ENCODE peak calls at places on chromosomes 6 and 20, in seven cellular contexts. One of them, this sample, is unnamed. For H3K4me1, the result is how much of the 10 kb centered on the place peaks cover.

GRCh38 chr6:89582669-89583325 is 55.8 kb downstream of the LYRM2 start:
- DNase-seq in SJSA1: no peak
- DNase-seq in Peyer's patch: no peak
- DNase-seq in MM.1S: no peak
- DNase-seq in right cardiac atrium: no peak
- DNase-seq in spleen: no peak
- DNase-seq in stomach: no peak
- DNase-seq in this sample: no peak

GRCh38 chr6:72748759-72749158 is 126.9 kb downstream of the KCNQ5 start:
- DNase-seq in Peyer's patch: no peak
- DNase-seq in SJSA1: peak
- DNase-seq in spleen: no peak
- DNase-seq in MM.1S: no peak
- DNase-seq in right cardiac atrium: no peak
- DNase-seq in stomach: no peak
- DNase-seq in this sample: no peak

GRCh38 chr6:164927288-164928040 is 381.9 kb downstream of the C6orf118 start:
- DNase-seq in SJSA1: peak
- DNase-seq in spleen: peak
- DNase-seq in stomach: peak
- DNase-seq in right cardiac atrium: peak
- DNase-seq in MM.1S: peak
- DNase-seq in Peyer's patch: peak
- DNase-seq in this sample: peak

GRCh38 chr6:140208286-140208685 is 833.8 kb upstream of the CITED2 start:
- DNase-seq in spleen: no peak
- DNase-seq in Peyer's patch: no peak
- DNase-seq in stomach: no peak
- DNase-seq in SJSA1: no peak
- DNase-seq in MM.1S: no peak
- DNase-seq in right cardiac atrium: no peak
- DNase-seq in this sample: no peak

GRCh38 chr20:46494077-46494476 is 19.3 kb downstream of the ZNF334 start:
- DNase-seq in stomach: no peak
- DNase-seq in SJSA1: no peak
- DNase-seq in spleen: no peak
- DNase-seq in right cardiac atrium: no peak
- DNase-seq in Peyer's patch: no peak
- DNase-seq in MM.1S: no peak
- DNase-seq in this sample: no peak

GRCh38 chr6:38695227-38695900 is 7.6 kb downstream of the GLO1 start:
- DNase-seq in stomach: no peak
- DNase-seq in Peyer's patch: no peak
- DNase-seq in SJSA1: no peak
- DNase-seq in spleen: no peak
- DNase-seq in MM.1S: no peak
- DNase-seq in right cardiac atrium: no peak
- DNase-seq in this sample: no peak

GRCh38 chr20:49581482-49581881 is 13.5 kb upstream of the PTGIS start:
- DNase-seq in SJSA1: no peak
- DNase-seq in right cardiac atrium: no peak
- DNase-seq in spleen: no peak
- DNase-seq in MM.1S: no peak
- DNase-seq in stomach: no peak
- DNase-seq in Peyer's patch: no peak
- DNase-seq in this sample: no peak

GRCh38 chr6:168934856-168935627 is 318.6 kb downstream of the THBS2 start:
- DNase-seq in spleen: no peak
- DNase-seq in stomach: no peak
- DNase-seq in Peyer's patch: no peak
- DNase-seq in SJSA1: no peak
- DNase-seq in MM.1S: no peak
- DNase-seq in right cardiac atrium: no peak
- DNase-seq in this sample: no peak

GRCh38 chr6:163554663-163555062 is 140.1 kb downstream of the QKI start:
- DNase-seq in right cardiac atrium: peak
- DNase-seq in spleen: peak
- DNase-seq in stomach: peak
- DNase-seq in SJSA1: peak
- DNase-seq in MM.1S: peak
- DNase-seq in Peyer's patch: peak
- DNase-seq in this sample: peak

GRCh38 chr6:167974644-167975344 is 22.7 kb upstream of the KIF25 start:
- DNase-seq in SJSA1: peak
- DNase-seq in MM.1S: no peak
- DNase-seq in spleen: no peak
- DNase-seq in stomach: no peak
- DNase-seq in Peyer's patch: no peak
- DNase-seq in right cardiac atrium: no peak
- DNase-seq in this sample: no peak

GRCh38 chr20:34776177-34776576 is 49.3 kb downstream of the NCOA6 start:
- DNase-seq in spleen: no peak
- DNase-seq in MM.1S: no peak
- DNase-seq in SJSA1: no peak
- DNase-seq in right cardiac atrium: no peak
- DNase-seq in stomach: no peak
- DNase-seq in Peyer's patch: no peak
- DNase-seq in this sample: peak

GRCh38 chr6:20875369-20875963 is 341.2 kb downstream of the CDKAL1 start:
- DNase-seq in spleen: no peak
- DNase-seq in SJSA1: peak
- DNase-seq in right cardiac atrium: no peak
- DNase-seq in Peyer's patch: no peak
- DNase-seq in MM.1S: no peak
- DNase-seq in stomach: no peak
- DNase-seq in this sample: peak

GRCh38 chr6:2426561-2427340 is 181.3 kb upstream of the GMDS start:
- DNase-seq in MM.1S: no peak
- DNase-seq in right cardiac atrium: no peak
- DNase-seq in stomach: no peak
- DNase-seq in SJSA1: peak
- DNase-seq in Peyer's patch: no peak
- DNase-seq in spleen: no peak
- DNase-seq in this sample: no peak

GRCh38 chr20:52200870-52201269 is 9.3 kb upstream of the ZFP64 start:
- DNase-seq in spleen: no peak
- DNase-seq in SJSA1: no peak
- DNase-seq in stomach: no peak
- DNase-seq in MM.1S: no peak
- DNase-seq in Peyer's patch: no peak
- DNase-seq in right cardiac atrium: no peak
- DNase-seq in this sample: no peak

GRCh38 chr6:143176090-143177021 is 115.7 kb downstream of the AIG1 start:
- DNase-seq in spleen: no peak
- DNase-seq in Peyer's patch: no peak
- DNase-seq in stomach: no peak
- DNase-seq in right cardiac atrium: no peak
- DNase-seq in SJSA1: peak
- DNase-seq in MM.1S: no peak
- DNase-seq in this sample: peak

GRCh38 chr6:25053875-25054371 is 118.2 kb upstream of the RIPOR2 start:
- DNase-seq in stomach: no peak
- DNase-seq in Peyer's patch: no peak
- DNase-seq in spleen: no peak
- DNase-seq in SJSA1: no peak
- DNase-seq in MM.1S: no peak
- DNase-seq in right cardiac atrium: no peak
- DNase-seq in this sample: no peak

GRCh38 chr20:62776692-62777527 is 19.4 kb upstream of the MRGBP start:
- DNase-seq in spleen: peak
- DNase-seq in MM.1S: peak
- DNase-seq in right cardiac atrium: no peak
- DNase-seq in stomach: peak
- DNase-seq in SJSA1: no peak
- DNase-seq in Peyer's patch: peak
- DNase-seq in this sample: no peak
- H3K4me1 ChIP-seq in spleen: half or more
- H3K4me1 ChIP-seq in MM.1S: under half
- H3K4me1 ChIP-seq in right cardiac atrium: under half
- H3K4me1 ChIP-seq in stomach: under half
- H3K4me1 ChIP-seq in SJSA1: under half
- H3K4me1 ChIP-seq in Peyer's patch: under half
- H3K4me1 ChIP-seq in this sample: under half

DNA sequence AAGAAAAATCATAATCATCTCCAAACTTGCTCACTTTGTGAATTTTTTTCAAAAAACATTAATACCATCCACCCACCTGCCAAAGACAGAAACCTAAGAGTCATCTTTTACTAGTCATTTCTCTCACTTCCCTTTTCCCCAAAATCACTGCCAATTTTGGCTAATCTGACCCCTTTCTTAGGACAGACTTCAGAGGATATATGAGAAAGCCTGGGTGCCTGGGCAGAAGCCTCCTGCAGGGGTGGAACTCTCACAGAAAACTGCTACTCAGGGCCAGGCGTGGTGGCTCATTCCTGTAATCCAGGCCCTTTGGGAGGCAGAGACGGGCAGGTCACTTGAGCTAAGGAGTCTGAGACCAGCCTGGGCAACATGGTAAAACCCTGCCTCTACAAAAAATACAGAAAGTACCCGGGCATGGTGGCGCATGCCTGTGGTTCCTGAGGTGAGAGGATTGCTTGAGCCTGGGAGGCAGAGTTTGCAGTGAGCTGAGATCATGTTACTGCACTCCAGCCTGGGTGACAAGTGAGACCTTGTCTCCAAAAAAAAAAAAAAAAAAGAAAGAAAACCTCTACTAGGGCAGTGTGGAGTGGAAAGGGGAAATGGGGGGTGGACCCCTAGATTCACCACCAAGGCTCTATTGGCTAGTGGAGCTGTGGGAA is 3.8 kb downstream of the DEK start:
- DNase-seq in SJSA1: peak
- DNase-seq in Peyer's patch: no peak
- DNase-seq in spleen: no peak
- DNase-seq in stomach: no peak
- DNase-seq in MM.1S: peak
- DNase-seq in right cardiac atrium: peak
- DNase-seq in this sample: no peak
- H3K27ac ChIP-seq in SJSA1: peak
- H3K27ac ChIP-seq in Peyer's patch: no peak
- H3K27ac ChIP-seq in spleen: no peak
- H3K27ac ChIP-seq in stomach: peak
- H3K27ac ChIP-seq in MM.1S: peak
- H3K27ac ChIP-seq in right cardiac atrium: peak
- H3K27ac ChIP-seq in this sample: no peak

DNA sequence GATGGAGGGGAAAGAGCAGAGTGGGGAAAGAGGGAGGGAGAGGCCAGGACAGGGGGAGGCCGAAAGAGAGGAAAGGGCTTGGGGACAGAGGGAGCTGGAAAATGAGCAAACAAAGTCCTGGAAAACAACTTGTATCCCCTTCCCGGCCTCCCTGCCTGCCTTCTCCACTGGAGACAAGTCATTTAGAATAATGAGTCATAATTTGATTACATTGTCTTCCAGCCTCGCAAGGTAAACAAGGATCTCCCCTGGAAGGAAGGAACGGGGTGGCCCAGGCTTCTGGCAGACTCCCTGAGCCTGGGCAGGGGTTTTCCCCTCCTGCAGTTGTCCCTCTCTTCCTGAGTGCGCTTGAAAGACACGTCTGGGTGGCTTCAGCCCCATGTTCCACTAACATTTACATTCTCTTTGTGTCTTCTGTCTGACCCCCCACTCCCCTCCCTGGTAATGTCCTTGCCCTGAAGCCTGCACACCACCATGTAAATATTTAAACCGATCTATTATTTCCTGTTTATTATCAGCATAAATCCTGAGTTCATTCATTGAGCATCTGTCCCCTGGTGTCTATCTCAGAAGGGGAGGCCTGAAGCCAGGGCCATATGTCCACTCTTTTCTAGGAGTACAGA is 12.1 kb upstream of the MRPS18A start:
- DNase-seq in right cardiac atrium: no peak
- DNase-seq in spleen: no peak
- DNase-seq in SJSA1: peak
- DNase-seq in MM.1S: no peak
- DNase-seq in stomach: peak
- DNase-seq in Peyer's patch: peak
- DNase-seq in this sample: no peak
- H3K4me1 ChIP-seq in right cardiac atrium: under half
- H3K4me1 ChIP-seq in spleen: half or more
- H3K4me1 ChIP-seq in SJSA1: under half
- H3K4me1 ChIP-seq in MM.1S: under half
- H3K4me1 ChIP-seq in stomach: half or more
- H3K4me1 ChIP-seq in Peyer's patch: under half
- H3K4me1 ChIP-seq in this sample: under half

GRCh38 chr6:30725713-30726505 is 5.8 kb downstream of the TUBB start:
- DNase-seq in Peyer's patch: no peak
- DNase-seq in right cardiac atrium: no peak
- DNase-seq in SJSA1: peak
- DNase-seq in spleen: peak
- DNase-seq in MM.1S: no peak
- DNase-seq in stomach: no peak
- DNase-seq in this sample: no peak

GRCh38 chr6:30732237-30732943 is 10.1 kb downstream of the FLOT1 start:
- DNase-seq in MM.1S: no peak
- DNase-seq in SJSA1: no peak
- DNase-seq in Peyer's patch: no peak
- DNase-seq in stomach: no peak
- DNase-seq in right cardiac atrium: peak
- DNase-seq in spleen: no peak
- DNase-seq in this sample: no peak

GRCh38 chr6:30726506-30727413 is 6.6 kb downstream of the TUBB start:
- DNase-seq in SJSA1: no peak
- DNase-seq in spleen: peak
- DNase-seq in stomach: no peak
- DNase-seq in MM.1S: no peak
- DNase-seq in Peyer's patch: no peak
- DNase-seq in right cardiac atrium: no peak
- DNase-seq in this sample: no peak

GRCh38 chr6:30727920-30728605 is 7.9 kb downstream of the TUBB start:
- DNase-seq in stomach: no peak
- DNase-seq in Peyer's patch: no peak
- DNase-seq in right cardiac atrium: no peak
- DNase-seq in MM.1S: no peak
- DNase-seq in spleen: peak
- DNase-seq in SJSA1: no peak
- DNase-seq in this sample: no peak

DNA sequence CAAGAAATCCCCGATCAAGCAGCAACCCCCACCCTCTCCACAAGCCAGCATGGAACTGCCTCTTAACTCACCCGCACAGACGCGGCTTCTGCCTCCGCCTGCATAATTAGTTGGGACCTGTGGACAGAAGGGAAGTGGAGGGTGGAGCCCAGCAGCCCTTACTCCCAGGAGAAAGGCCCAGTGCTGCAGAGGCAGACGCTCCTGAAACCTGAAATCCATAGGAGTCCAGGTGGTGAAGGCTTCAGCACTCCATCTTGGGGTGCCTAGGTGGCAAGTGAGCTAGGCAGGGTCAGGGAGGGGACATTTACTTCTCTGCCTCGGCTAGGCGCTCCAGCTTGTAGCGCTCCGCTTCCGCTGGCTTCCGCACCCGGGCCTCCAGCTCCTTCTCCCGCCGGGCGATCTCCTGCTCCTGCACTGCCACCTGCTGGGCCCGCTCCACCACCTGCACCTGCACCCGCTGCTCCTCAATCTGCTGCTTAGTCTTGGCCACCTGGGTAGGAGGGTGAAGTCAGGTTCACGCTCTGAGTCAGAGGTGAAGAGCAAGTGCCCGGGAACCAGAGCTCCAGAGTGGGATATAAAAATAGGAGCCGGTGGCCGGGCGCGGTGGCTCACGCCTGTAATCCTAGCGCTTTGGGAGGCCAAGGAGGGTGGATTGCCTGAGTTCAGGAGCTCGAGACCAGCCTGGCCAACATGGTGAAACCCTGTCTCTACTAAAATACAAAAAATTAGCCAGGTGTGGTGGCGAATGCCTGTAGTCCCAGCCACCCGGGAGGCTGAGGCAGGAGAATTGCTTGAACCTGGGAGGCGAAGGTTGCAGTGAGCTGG is 10.7 kb downstream of the TUBB start:
- DNase-seq in stomach: peak
- DNase-seq in MM.1S: peak
- DNase-seq in spleen: peak
- DNase-seq in Peyer's patch: peak
- DNase-seq in SJSA1: no peak
- DNase-seq in right cardiac atrium: peak
- DNase-seq in this sample: peak
- H3K27ac ChIP-seq in stomach: peak
- H3K27ac ChIP-seq in MM.1S: no peak
- H3K27ac ChIP-seq in spleen: peak
- H3K27ac ChIP-seq in Peyer's patch: peak
- H3K27ac ChIP-seq in SJSA1: no peak
- H3K27ac ChIP-seq in right cardiac atrium: no peak
- H3K27ac ChIP-seq in this sample: no peak

This sample was measured in testis.